ENCODE peak calls at places on chromosomes 6 and 20, in four cellular contexts. One of them, this sample, is unnamed.

GRCh38 chr20:31868853-31869672 is 1.3 kb downstream of the DUSP15 start:
- DNase-seq in K562: no peak
- DNase-seq in H1: peak; percentile 42
- DNase-seq in GM12878: no peak
- DNase-seq in this sample: no peak

GRCh38 chr20:2729791-2730190 is 37.2 kb downstream of the EBF4 start:
- DNase-seq in K562: no peak
- DNase-seq in H1: no peak
- DNase-seq in GM12878: no peak
- DNase-seq in this sample: no peak

GRCh38 chr6:146962332-146962731 is 241.9 kb upstream of the STXBP5 start:
- DNase-seq in K562: no peak
- DNase-seq in H1: no peak
- DNase-seq in GM12878: no peak
- DNase-seq in this sample: no peak

GRCh38 chr6:52575490-52575868 is 1.4 kb downstream of the TRAM2 start:
- DNase-seq in K562: no peak
- DNase-seq in H1: no peak
- DNase-seq in GM12878: no peak
- DNase-seq in this sample: no peak

GRCh38 chr6:139073118-139073517 is 44.6 kb downstream of the ABRACL start:
- DNase-seq in K562: no peak
- DNase-seq in H1: no peak
- DNase-seq in GM12878: no peak
- DNase-seq in this sample: no peak

GRCh38 chr6:73577605-73578160 is 56.9 kb upstream of the EEF1A1 start:
- DNase-seq in K562: no peak
- DNase-seq in H1: no peak
- DNase-seq in GM12878: no peak
- DNase-seq in this sample: no peak

GRCh38 chr6:39153766-39154397 is 38.9 kb upstream of the SAYSD1 start:
- DNase-seq in K562: no peak
- DNase-seq in H1: no peak
- DNase-seq in GM12878: no peak
- DNase-seq in this sample: no peak

GRCh38 chr6:135162678-135163439 is 18.2 kb upstream of the MYB start:
- DNase-seq in K562: peak; percentile 73
- DNase-seq in H1: peak; percentile 93
- DNase-seq in GM12878: no peak
- DNase-seq in this sample: peak; percentile 68

GRCh38 chr20:32648761-32649615 is 24.8 kb downstream of the C20orf203 start:
- DNase-seq in K562: no peak
- DNase-seq in H1: no peak
- DNase-seq in GM12878: no peak
- DNase-seq in this sample: peak; percentile 13

GRCh38 chr20:50892394-50892793 is 38.8 kb downstream of the ADNP start:
- DNase-seq in K562: no peak
- DNase-seq in H1: no peak
- DNase-seq in GM12878: no peak
- DNase-seq in this sample: no peak

GRCh38 chr6:22323848-22324247 is 27.0 kb upstream of the PRL start:
- DNase-seq in K562: no peak
- DNase-seq in H1: no peak
- DNase-seq in GM12878: no peak
- DNase-seq in this sample: no peak
- TF ChIP-seq CEBPB in K562: no peak
- TF ChIP-seq CEBPB in H1: no peak
- TF ChIP-seq CEBPB in GM12878: no peak
- TF ChIP-seq CEBPB in this sample: no peak

GRCh38 chr6:106547556-106547955 is 81.7 kb downstream of the RTN4IP1 start:
- DNase-seq in K562: no peak
- DNase-seq in H1: no peak
- DNase-seq in GM12878: no peak
- DNase-seq in this sample: no peak

GRCh38 chr6:106553440-106553839 is 75.9 kb downstream of the RTN4IP1 start:
- DNase-seq in K562: no peak
- DNase-seq in H1: no peak
- DNase-seq in GM12878: no peak
- DNase-seq in this sample: no peak

GRCh38 chr6:106549521-106549920 is 79.8 kb downstream of the RTN4IP1 start:
- DNase-seq in K562: no peak
- DNase-seq in H1: no peak
- DNase-seq in GM12878: no peak
- DNase-seq in this sample: no peak

GRCh38 chr6:106547961-106548453 is 81.3 kb downstream of the RTN4IP1 start:
- DNase-seq in K562: peak; percentile 10
- DNase-seq in H1: no peak
- DNase-seq in GM12878: no peak
- DNase-seq in this sample: no peak

DNA sequence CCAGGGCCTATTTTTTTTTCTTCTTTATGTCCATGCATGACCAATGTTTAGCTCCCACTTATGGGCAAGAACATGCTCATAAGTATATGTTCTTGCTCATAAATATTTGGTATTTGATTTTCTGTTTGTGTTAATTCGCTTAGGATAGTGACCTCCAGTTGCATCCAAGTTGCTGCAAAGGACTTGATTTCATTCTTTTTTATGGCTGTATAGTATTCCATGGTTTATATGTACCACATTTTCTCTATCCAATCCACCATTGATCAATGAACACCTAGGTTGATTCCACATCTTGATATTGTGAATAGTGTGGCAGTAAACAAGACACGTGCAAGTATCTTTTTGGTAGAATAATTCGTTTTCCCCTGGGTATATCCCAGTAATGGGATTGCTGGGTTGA is 78.1 kb downstream of the RTN4IP1 start:
- DNase-seq in K562: no peak
- DNase-seq in H1: no peak
- DNase-seq in GM12878: no peak
- DNase-seq in this sample: no peak
- H3K36me3 ChIP-seq in K562: no peaks in the 10 kb centered on the region
- H3K36me3 ChIP-seq in H1: no peaks in the 10 kb centered on the region
- H3K36me3 ChIP-seq in GM12878: peaks cover 7% of the 10 kb centered on the region
- H3K36me3 ChIP-seq in this sample: peaks cover 7% of the 10 kb centered on the region

DNA sequence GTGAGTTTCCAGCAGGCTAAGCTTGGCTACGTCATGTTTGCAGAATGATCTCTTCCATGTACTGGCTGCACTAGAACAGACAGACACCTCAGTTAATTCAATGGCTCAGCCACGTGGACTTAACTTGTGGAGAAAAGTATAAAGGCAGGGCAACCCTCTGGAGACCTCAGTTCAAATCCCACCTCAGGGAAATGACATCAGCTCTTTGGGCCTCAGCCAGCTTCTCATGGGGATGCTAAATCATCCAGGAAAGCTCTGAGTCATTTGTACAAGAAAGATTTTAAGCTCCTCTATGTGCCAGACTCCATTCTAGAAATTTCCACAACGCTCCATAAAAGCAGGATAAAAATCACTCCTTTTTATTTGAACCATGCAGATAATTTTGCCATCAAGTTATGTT is 128.5 kb upstream of the SALL4 start:
- DNase-seq in K562: no peak
- DNase-seq in H1: no peak
- DNase-seq in GM12878: no peak
- DNase-seq in this sample: peak; percentile 6
- TF ChIP-seq EGR1 in K562: no peak
- TF ChIP-seq EGR1 in H1: no peak
- TF ChIP-seq EGR1 in GM12878: no peak
- TF ChIP-seq EGR1 in this sample: no peak

GRCh38 chr20:20368414-20369352 is 779 bp downstream of the INSM1 start:
- DNase-seq in K562: no peak
- DNase-seq in H1: peak; percentile 72
- DNase-seq in GM12878: no peak
- DNase-seq in this sample: no peak
- TF ChIP-seq CEBPB in K562: no peak
- TF ChIP-seq CEBPB in H1: no peak
- TF ChIP-seq CEBPB in GM12878: no peak
- TF ChIP-seq CEBPB in this sample: no peak

GRCh38 chr6:111002350-111002749 is 20.5 kb downstream of the RPF2 start:
- DNase-seq in K562: no peak
- DNase-seq in H1: no peak
- DNase-seq in GM12878: no peak
- DNase-seq in this sample: no peak
- H3K36me3 ChIP-seq in K562: peaks cover 91% of the 10 kb centered on the region
- H3K36me3 ChIP-seq in H1: peaks cover 58% of the 10 kb centered on the region
- H3K36me3 ChIP-seq in GM12878: peaks cover 18% of the 10 kb centered on the region
- H3K36me3 ChIP-seq in this sample: peaks cover 39% of the 10 kb centered on the region

DNA sequence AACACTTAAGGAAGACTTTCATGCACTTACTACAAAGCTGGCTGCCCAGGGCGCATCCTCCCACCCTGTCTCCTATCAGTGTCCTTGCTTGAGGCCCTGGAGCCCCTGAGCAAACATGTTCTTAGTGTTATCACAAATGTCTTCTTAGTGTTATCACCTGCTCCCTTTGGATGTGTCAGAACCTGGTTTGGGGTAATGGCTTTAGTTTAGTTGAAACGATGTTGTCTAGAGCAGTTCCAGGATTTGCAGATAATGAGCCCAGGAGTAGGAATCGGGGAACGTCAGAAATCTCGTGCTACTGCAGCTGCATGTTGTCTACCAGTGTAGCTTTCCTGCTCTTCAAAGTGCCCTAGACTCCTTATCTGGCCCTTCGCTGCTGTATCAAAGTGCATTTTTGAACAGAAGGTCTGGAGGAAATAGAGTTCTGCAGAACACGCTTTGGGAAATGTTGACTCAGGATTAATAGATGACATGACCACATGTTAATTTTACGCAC is 69.6 kb downstream of the PHACTR2 start:
- DNase-seq in K562: peak; percentile 49
- DNase-seq in H1: no peak
- DNase-seq in GM12878: no peak
- DNase-seq in this sample: no peak
- TF ChIP-seq EGR1 in K562: no peak
- TF ChIP-seq EGR1 in H1: no peak
- TF ChIP-seq EGR1 in GM12878: no peak
- TF ChIP-seq EGR1 in this sample: no peak

GRCh38 chr6:97437087-97437486 is 154.1 kb upstream of the MMS22L start:
- DNase-seq in K562: peak; percentile 20
- DNase-seq in H1: no peak
- DNase-seq in GM12878: no peak
- DNase-seq in this sample: peak; percentile 19
- TF ChIP-seq CEBPB in K562: no peak
- TF ChIP-seq CEBPB in H1: no peak
- TF ChIP-seq CEBPB in GM12878: no peak
- TF ChIP-seq CEBPB in this sample: no peak

GRCh38 chr20:14778875-14779274 is 441.5 kb upstream of the FLRT3 start:
- DNase-seq in K562: no peak
- DNase-seq in H1: no peak
- DNase-seq in GM12878: no peak
- DNase-seq in this sample: no peak

GRCh38 chr20:14780508-14780907 is 443.1 kb upstream of the FLRT3 start:
- DNase-seq in K562: no peak
- DNase-seq in H1: no peak
- DNase-seq in GM12878: no peak
- DNase-seq in this sample: no peak

GRCh38 chr20:14778096-14778495 is 440.7 kb upstream of the FLRT3 start:
- DNase-seq in K562: no peak
- DNase-seq in H1: no peak
- DNase-seq in GM12878: no peak
- DNase-seq in this sample: no peak

GRCh38 chr20:14775778-14776177 is 438.4 kb upstream of the FLRT3 start:
- DNase-seq in K562: no peak
- DNase-seq in H1: no peak
- DNase-seq in GM12878: no peak
- DNase-seq in this sample: peak; percentile 8

GRCh38 chr20:14777571-14777970 is 440.2 kb upstream of the FLRT3 start:
- DNase-seq in K562: no peak
- DNase-seq in H1: no peak
- DNase-seq in GM12878: no peak
- DNase-seq in this sample: no peak
- H3K36me3 ChIP-seq in K562: no peaks in the 10 kb centered on the region
- H3K36me3 ChIP-seq in H1: no peaks in the 10 kb centered on the region
- H3K36me3 ChIP-seq in GM12878: no peaks in the 10 kb centered on the region
- H3K36me3 ChIP-seq in this sample: no peaks in the 10 kb centered on the region

DNA sequence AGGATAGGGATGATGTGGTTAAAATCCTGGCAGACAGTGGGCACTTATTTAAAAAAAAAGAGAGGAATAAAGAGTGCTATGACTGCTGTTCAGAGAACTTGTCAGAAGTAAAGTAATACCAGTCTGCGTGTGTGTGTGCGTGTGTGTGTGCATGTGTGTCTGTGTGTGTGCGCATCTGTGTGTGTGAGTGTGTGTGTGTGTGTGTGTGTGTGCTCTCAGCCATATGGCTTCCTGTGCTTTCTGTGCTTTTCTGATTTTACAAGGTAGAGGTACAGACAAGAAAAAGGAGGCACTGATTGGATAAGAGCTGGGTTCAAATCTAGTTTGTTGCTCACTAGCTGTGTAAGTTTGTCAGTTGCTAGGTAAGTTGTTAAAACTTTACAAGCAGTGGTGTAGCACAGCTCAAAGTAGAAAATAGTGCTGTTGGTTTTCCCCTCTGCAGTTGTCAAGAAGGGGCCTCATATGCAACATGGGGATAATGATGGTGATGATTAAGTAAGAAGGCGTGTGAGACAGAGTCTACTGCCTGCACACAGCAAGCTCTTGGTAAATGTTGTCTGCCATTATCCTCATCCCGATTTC is 155.3 kb upstream of the ZNF217 start:
- DNase-seq in K562: no peak
- DNase-seq in H1: no peak
- DNase-seq in GM12878: no peak
- DNase-seq in this sample: no peak
- TF ChIP-seq EGR1 in K562: no peak
- TF ChIP-seq EGR1 in H1: no peak
- TF ChIP-seq EGR1 in GM12878: no peak
- TF ChIP-seq EGR1 in this sample: no peak

GRCh38 chr6:13352165-13352564 is 23.8 kb upstream of the TBC1D7 start:
- DNase-seq in K562: no peak
- DNase-seq in H1: no peak
- DNase-seq in GM12878: no peak
- DNase-seq in this sample: no peak

GRCh38 chr6:13355969-13356368 is 27.6 kb upstream of the TBC1D7 start:
- DNase-seq in K562: no peak
- DNase-seq in H1: no peak
- DNase-seq in GM12878: peak; percentile 92
- DNase-seq in this sample: no peak

GRCh38 chr6:13355043-13355945 is 27.0 kb upstream of the TBC1D7 start:
- DNase-seq in K562: peak; percentile 20
- DNase-seq in H1: no peak
- DNase-seq in GM12878: peak; percentile 66
- DNase-seq in this sample: peak; percentile 35

GRCh38 chr6:13357551-13358075 is 29.3 kb upstream of the TBC1D7 start:
- DNase-seq in K562: no peak
- DNase-seq in H1: no peak
- DNase-seq in GM12878: no peak
- DNase-seq in this sample: no peak

GRCh38 chr6:13354331-13355042 is 26.1 kb upstream of the TBC1D7 start:
- DNase-seq in K562: peak; percentile 55
- DNase-seq in H1: no peak
- DNase-seq in GM12878: no peak
- DNase-seq in this sample: no peak
- TF ChIP-seq CEBPB in K562: no peak
- TF ChIP-seq CEBPB in H1: no peak
- TF ChIP-seq CEBPB in GM12878: no peak
- TF ChIP-seq CEBPB in this sample: no peak

This sample was measured in HCT116.